ENCODE peak calls at places on chromosomes 1 and 21, in seven cellular contexts. G is B cell, M is HFFc6, T is K562, J is tibial nerve, Q is upper lobe of right lung, W is right lobe of liver. K is an unnamed sample.

GRCh38 chr1:204846546-204846945 is 24.1 kb upstream of the NFASC start:
- DNase-seq in G (no peak), M (no peak), T (no peak), J (no peak), Q (no peak), W (no peak), K (no peak)

GRCh38 chr1:31715097-31715872 is 11.5 kb upstream of the COL16A1 start:
- DNase-seq in G (peak), M (peak), T (peak), J (peak), Q (peak), W (peak), K (peak)

GRCh38 chr1:22317920-22318243 is 133.8 kb upstream of the ZBTB40 start:
- DNase-seq in G (no peak), M (no peak), T (no peak), J (no peak), Q (no peak), W (no peak), K (no peak)

GRCh38 chr1:940121-941026 is 16.7 kb downstream of the SAMD11 start:
- DNase-seq in G (peak), M (peak), T (peak), J (no peak), Q (no peak), W (no peak), K (peak)

GRCh38 chr1:65213271-65213905 is 65.4 kb downstream of the AK4 start:
- DNase-seq in G (no peak), M (no peak), T (no peak), J (no peak), Q (no peak), W (no peak), K (no peak)

GRCh38 chr1:19974822-19975416 is 4.5 kb downstream of the PLA2G2A start:
- DNase-seq in G (peak), M (peak), T (peak), J (no peak), Q (no peak), W (peak), K (peak)

GRCh38 chr1:64923294-64923718 is 43.0 kb downstream of the JAK1 start:
- DNase-seq in G (no peak), M (peak), T (no peak), J (no peak), Q (no peak), W (no peak), K (no peak)

GRCh38 chr1:204672482-204673216 is 12.9 kb downstream of the LRRN2 start:
- DNase-seq in G (no peak), M (no peak), T (peak), J (no peak), Q (no peak), W (no peak), K (no peak)

GRCh38 chr1:58879464-58879863 is 95.6 kb upstream of the JUN start:
- DNase-seq in G (no peak), M (peak), T (no peak), J (no peak), Q (no peak), W (no peak), K (no peak)

GRCh38 chr1:230066466-230067404 is at the start of gene GALNT2:
- DNase-seq in G (peak), M (peak), T (peak), J (peak), Q (peak), W (peak), K (peak)

GRCh38 chr21:41235214-41235613 is 67.3 kb downstream of the BACE2 start:
- DNase-seq in G (no peak), M (no peak), T (no peak), J (no peak), Q (no peak), W (no peak), K (no peak)

GRCh38 chr1:60149254-60149653 is 75.7 kb upstream of the C1orf87 start:
- DNase-seq in G (no peak), M (no peak), T (no peak), J (peak), Q (peak), W (no peak), K (no peak)

GRCh38 chr1:15352122-15352957 is 57.3 kb upstream of the EFHD2 start:
- DNase-seq in G (no peak), M (peak), T (peak), J (no peak), Q (no peak), W (no peak), K (no peak)

GRCh38 chr1:162741574-162741973 is 48.9 kb upstream of the HSD17B7 start:
- DNase-seq in G (no peak), M (no peak), T (no peak), J (no peak), Q (no peak), W (no peak), K (no peak)

GRCh38 chr1:70979879-70980278 is 67.7 kb downstream of the PTGER3 start:
- DNase-seq in G (no peak), M (no peak), T (no peak), J (no peak), Q (no peak), W (no peak), K (no peak)

GRCh38 chr21:45033791-45034555 is 40.4 kb upstream of the ADARB1 start:
- DNase-seq in G (no peak), M (no peak), T (no peak), J (peak), Q (peak), W (peak), K (no peak)

GRCh38 chr1:226702318-226702956 is 36.6 kb downstream of the ITPKB start:
- DNase-seq in G (no peak), M (no peak), T (no peak), J (peak), Q (no peak), W (no peak), K (no peak)

GRCh38 chr1:214002472-214002871 is 14.7 kb downstream of the PROX1 start:
- DNase-seq in G (no peak), M (peak), T (peak), J (no peak), Q (no peak), W (no peak), K (no peak)

GRCh38 chr1:15409400-15410222 is at the start of gene EFHD2:
- DNase-seq in G (peak), M (peak), T (peak), J (peak), Q (peak), W (peak), K (peak)

GRCh38 chr1:212814989-212815388 is 23.3 kb downstream of the TATDN3 start:
- DNase-seq in G (no peak), M (no peak), T (peak), J (peak), Q (no peak), W (no peak), K (no peak)

GRCh38 chr1:68321084-68321685 is 88.9 kb upstream of the WLS start:
- DNase-seq in G (no peak), M (peak), T (peak), J (peak), Q (peak), W (peak), K (peak)
- TF ChIP-seq CTCF in G (no peak), M (peak), T (peak), J (peak), Q (peak), W (peak), K (peak)

GRCh38 chr1:52141513-52142219 is at the start of gene ZFYVE9:
- DNase-seq in G (peak), M (peak), T (peak), J (peak), Q (peak), W (peak), K (peak)
- TF ChIP-seq CTCF in G (peak), M (peak), T (peak), J (peak), Q (peak), W (peak), K (peak)

GRCh38 chr21:14070049-14070893 is 140.5 kb downstream of the LIPI start:
- DNase-seq in G (no peak), M (no peak), T (no peak), J (no peak), Q (no peak), W (no peak), K (no peak)
- TF ChIP-seq CTCF in G (no peak), M (no peak), T (no peak), J (no peak), Q (no peak), W (no peak), K (no peak)

GRCh38 chr1:106536741-106537140 is 519.7 kb upstream of the PRMT6 start:
- DNase-seq in G (no peak), M (no peak), T (no peak), J (no peak), Q (no peak), W (no peak), K (no peak)

GRCh38 chr1:106534612-106535011 is 521.9 kb upstream of the PRMT6 start:
- DNase-seq in G (no peak), M (no peak), T (no peak), J (no peak), Q (no peak), W (no peak), K (no peak)
- TF ChIP-seq CTCF in G (no peak), M (no peak), T (no peak), J (no peak), Q (no peak), W (no peak), K (no peak)

GRCh38 chr1:117673405-117673804 is 67.6 kb downstream of the TENT5C start:
- DNase-seq in G (no peak), M (peak), T (no peak), J (no peak), Q (no peak), W (no peak), K (no peak)

GRCh38 chr1:117672756-117673155 is 66.9 kb downstream of the TENT5C start:
- DNase-seq in G (no peak), M (no peak), T (no peak), J (no peak), Q (no peak), W (no peak), K (no peak)

GRCh38 chr1:117675907-117676430 is 70.1 kb downstream of the TENT5C start:
- DNase-seq in G (no peak), M (no peak), T (no peak), J (no peak), Q (no peak), W (no peak), K (no peak)

GRCh38 chr1:117676615-117677130 is 70.8 kb downstream of the TENT5C start:
- DNase-seq in G (no peak), M (no peak), T (no peak), J (no peak), Q (no peak), W (no peak), K (no peak)

DNA sequence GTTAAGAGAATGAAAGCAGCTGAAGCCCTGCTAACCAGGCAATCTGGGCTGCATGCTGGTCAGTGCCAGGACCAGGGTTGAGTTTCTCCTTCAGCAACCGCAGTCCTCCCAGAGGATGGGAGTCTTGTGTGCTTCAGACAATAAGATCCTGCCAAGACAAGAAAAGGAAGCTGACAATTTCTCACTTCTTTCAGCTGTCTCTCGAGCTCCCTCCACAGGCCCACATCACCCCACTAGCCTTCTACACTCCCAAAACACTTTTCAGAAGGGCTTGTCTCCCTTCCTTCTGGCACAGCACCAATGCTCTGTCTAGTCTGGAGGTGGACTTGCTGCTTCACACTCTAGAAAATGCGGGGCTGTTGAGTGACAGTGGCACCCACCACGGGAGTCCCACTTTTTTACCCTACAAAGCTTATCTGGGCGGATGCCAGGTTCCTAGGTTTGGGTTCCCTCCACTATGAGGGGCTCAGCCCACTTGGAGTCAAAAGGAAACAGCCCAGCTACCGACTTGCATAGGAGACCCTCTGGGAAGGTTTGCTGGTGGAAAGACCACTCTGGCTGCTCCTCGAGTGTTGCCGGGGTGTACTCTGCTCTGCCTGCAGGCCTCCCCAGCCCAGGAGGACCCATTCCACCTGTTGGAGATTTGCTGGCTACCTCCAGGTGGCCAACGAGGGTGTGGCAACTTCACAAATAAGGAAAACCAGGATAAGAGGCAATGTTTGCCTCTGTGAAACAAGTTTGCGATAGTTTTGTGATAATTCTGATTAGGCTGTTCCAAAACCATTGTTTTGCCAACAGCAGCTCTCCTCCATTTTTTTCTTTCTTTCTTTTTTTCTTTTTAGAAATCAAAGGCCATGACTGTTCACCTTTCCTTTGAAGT is 68.9 kb downstream of the TENT5C start:
- DNase-seq in G (peak), M (no peak), T (peak), J (no peak), Q (no peak), W (no peak), K (no peak)
- TF ChIP-seq CTCF in G (peak), M (peak), T (peak), J (no peak), Q (peak), W (no peak), K (no peak)

K was measured in mesothelial cell of epicardium.